ENCODE peak calls at places on chromosomes 12 and 14, in ten cellular contexts. A is H9, L is NB4, H is ascending aorta, U is osteocyte, Z is Calu3, W is stomach, K is HFFc6, O is HCT116, M is heart right ventricle. P is an unnamed sample.

GRCh38 chr14:90812109-90812508 is 4.1 kb downstream of the TTC7B start:
- DNase-seq in A (no peak), L (no peak), H (no peak), U (no peak), Z (no peak), W (no peak), K (no peak), O (no peak), M (no peak), P (no peak)

GRCh38 chr12:60402996-60403395 is 807.2 kb downstream of the SLC16A7 start:
- DNase-seq in A (no peak), L (no peak), H (no peak), U (no peak), Z (no peak), W (no peak), K (no peak), O (no peak), M (no peak), P (no peak)

GRCh38 chr14:39318574-39318973 is 84.9 kb downstream of the MIA2 start:
- DNase-seq in A (no peak), L (no peak), H (no peak), U (no peak), Z (no peak), W (no peak), K (no peak), O (no peak), M (no peak), P (no peak)

GRCh38 chr12:122174155-122174845 is at the start of gene IL31:
- DNase-seq in A (no peak), L (no peak), H (no peak), U (no peak), Z (no peak), W (no peak), K (no peak), O (no peak), M (no peak), P (no peak)

GRCh38 chr14:37048666-37049071 is 123.7 kb downstream of the SLC25A21 start:
- DNase-seq in A (no peak), L (no peak), H (no peak), U (no peak), Z (peak; percentile 8), W (no peak), K (no peak), O (no peak), M (no peak), P (no peak)

GRCh38 chr14:69170848-69171247 is 17.9 kb upstream of the DCAF5 start:
- DNase-seq in A (no peak), L (no peak), H (no peak), U (no peak), Z (no peak), W (no peak), K (peak; percentile 17), O (no peak), M (no peak), P (no peak)

GRCh38 chr12:24605916-24606315 is 343.0 kb downstream of the BCAT1 start:
- DNase-seq in A (no peak), L (no peak), H (no peak), U (no peak), Z (no peak), W (no peak), K (no peak), O (no peak), M (no peak), P (no peak)

GRCh38 chr14:20624495-20625070 is 16.9 kb downstream of the OR6S1 start:
- DNase-seq in A (peak; percentile 85), L (peak; percentile 96), H (no peak), U (no peak), Z (peak; percentile 69), W (peak; percentile 75), K (no peak), O (no peak), M (peak; percentile 41), P (no peak)

GRCh38 chr12:64826234-64826633 is 1.8 kb downstream of the TBC1D30 start:
- DNase-seq in A (peak; percentile 86), L (peak; percentile 65), H (no peak), U (no peak), Z (peak; percentile 55), W (peak; percentile 81), K (no peak), O (no peak), M (peak; percentile 44), P (no peak)

GRCh38 chr12:76117067-76117691 is 32.7 kb upstream of the NAP1L1 start:
- DNase-seq in A (no peak), L (no peak), H (no peak), U (no peak), Z (no peak), W (no peak), K (no peak), O (no peak), M (no peak), P (no peak)

GRCh38 chr14:22849212-22849819 is 12.9 kb downstream of the MMP14 start:
- DNase-seq in A (no peak), L (no peak), H (peak; percentile 59), U (no peak), Z (no peak), W (peak; percentile 38), K (no peak), O (no peak), M (peak; percentile 68), P (peak; percentile 37)

GRCh38 chr12:15729097-15729496 is 60.1 kb downstream of the EPS8 start:
- DNase-seq in A (no peak), L (no peak), H (no peak), U (no peak), Z (no peak), W (no peak), K (no peak), O (no peak), M (no peak), P (no peak)

GRCh38 chr12:15722951-15723350 is 66.2 kb downstream of the EPS8 start:
- DNase-seq in A (no peak), L (no peak), H (no peak), U (no peak), Z (no peak), W (no peak), K (no peak), O (no peak), M (no peak), P (no peak)

GRCh38 chr12:15726029-15726756 is 63.0 kb downstream of the EPS8 start:
- DNase-seq in A (no peak), L (peak; percentile 14), H (no peak), U (no peak), Z (no peak), W (no peak), K (no peak), O (no peak), M (no peak), P (no peak)

GRCh38 chr12:15728118-15728598 is 61.0 kb downstream of the EPS8 start:
- DNase-seq in A (no peak), L (no peak), H (no peak), U (no peak), Z (no peak), W (no peak), K (peak; percentile 90), O (peak; percentile 28), M (no peak), P (no peak)

GRCh38 chr12:15726757-15727112 is 62.5 kb downstream of the EPS8 start:
- DNase-seq in A (no peak), L (no peak), H (no peak), U (no peak), Z (no peak), W (no peak), K (no peak), O (no peak), M (no peak), P (no peak)
- TF ChIP-seq CTCF in A (no peak), L (no peak), H (no peak), U (no peak), Z (no peak), W (no peak), K (no peak), O (no peak), M (no peak), P (no peak)

GRCh38 chr12:14514154-14514842 is 53.4 kb downstream of the PLBD1 start:
- DNase-seq in A (no peak), L (peak; percentile 28), H (no peak), U (no peak), Z (peak; percentile 72), W (peak; percentile 72), K (peak; percentile 11), O (peak; percentile 71), M (no peak), P (no peak)
- TF ChIP-seq CTCF in A (peak; percentile 63), L (peak; percentile 6), H (peak; percentile 6), U (peak; percentile 37), Z (peak; percentile 64), W (peak; percentile 47), K (peak; percentile 46), O (peak; percentile 72), M (peak; percentile 42), P (no peak)

DNA sequence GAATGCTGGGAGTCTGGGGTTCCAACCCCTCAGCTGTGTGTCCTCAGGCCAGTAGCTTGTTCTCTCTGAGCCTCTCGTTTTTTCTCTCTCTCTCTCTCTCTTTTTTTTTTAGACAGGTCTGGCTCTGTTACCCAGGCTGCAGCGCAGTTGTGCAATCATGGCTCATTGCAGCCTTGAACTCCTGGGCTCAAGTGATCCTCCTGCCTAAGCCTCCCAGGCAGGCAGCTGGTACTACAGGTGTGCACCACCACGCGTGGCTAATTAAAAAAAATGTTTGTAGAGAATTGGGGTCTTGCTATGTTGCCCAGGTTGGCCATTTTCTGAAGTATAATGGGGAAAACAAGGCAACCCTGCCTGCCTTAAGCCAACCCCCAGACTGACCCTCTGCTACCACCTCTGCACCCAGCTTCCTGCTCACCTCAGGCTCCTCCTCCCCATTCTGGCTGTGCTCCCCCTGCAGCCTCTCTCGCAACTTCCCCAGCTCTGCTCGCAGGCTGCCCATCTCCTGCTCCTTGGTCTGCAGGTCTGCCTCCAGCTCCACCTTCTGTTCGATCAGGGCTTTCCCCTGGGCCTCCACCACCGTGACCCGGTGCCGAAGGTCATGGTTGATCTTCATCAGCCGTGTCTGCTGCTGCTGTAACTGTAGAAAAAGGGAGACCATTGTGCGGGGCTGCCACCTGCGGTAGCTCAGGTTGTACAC is 35.2 kb downstream of the RILPL1 start:
- DNase-seq in A (peak; percentile 51), L (peak; percentile 50), H (no peak), U (no peak), Z (no peak), W (no peak), K (no peak), O (no peak), M (no peak), P (no peak)
- TF ChIP-seq CTCF in A (no peak), L (peak; percentile 1), H (no peak), U (no peak), Z (no peak), W (no peak), K (no peak), O (no peak), M (no peak), P (no peak)

DNA sequence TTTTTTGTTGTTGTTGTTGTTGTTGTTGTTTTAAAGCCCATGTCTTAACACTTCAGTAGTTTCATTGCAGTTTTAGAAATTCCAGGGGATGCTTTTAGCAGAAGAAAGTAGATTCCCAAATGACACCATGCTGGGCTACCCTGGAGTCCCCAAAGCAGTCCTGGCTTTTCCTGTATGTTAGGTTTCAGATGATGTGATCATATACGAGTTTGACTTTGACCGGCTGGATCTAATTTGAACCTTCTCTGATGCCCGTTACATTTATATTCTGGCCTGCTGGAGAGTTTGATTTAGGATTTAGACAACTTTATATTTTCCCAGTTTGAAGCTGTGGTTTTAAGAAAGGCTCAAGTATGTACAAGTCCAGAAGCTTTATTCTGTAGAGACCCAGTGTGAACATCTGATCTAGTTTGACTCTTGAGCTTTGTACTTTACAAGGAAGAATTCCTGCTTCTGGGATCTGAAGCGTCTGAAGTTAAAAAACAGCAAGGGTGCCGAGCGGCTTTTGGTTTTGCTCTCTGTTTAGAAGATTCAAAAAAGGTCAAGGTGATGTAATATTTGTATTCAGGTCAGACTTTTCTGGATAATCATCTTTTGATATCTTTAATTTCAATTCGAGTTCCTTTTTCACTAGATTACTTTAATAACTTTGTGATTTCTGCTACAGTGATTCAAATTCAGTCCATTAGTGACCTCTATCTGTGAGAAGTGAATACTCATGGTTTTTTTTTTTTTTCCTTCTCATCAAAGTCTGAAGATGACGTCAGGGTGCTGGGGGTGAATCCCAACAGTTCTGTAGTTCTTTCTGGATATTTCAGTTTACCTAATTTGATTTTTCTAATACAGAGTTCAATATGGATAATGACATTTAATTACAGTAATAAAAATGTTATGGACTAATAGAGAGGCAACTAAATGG is 6.2 kb downstream of the FLRT2 start:
- DNase-seq in A (no peak), L (peak; percentile 7), H (no peak), U (no peak), Z (no peak), W (no peak), K (peak; percentile 35), O (no peak), M (no peak), P (no peak)
- TF ChIP-seq CTCF in A (peak; percentile 49), L (no peak), H (no peak), U (peak; percentile 63), Z (no peak), W (no peak), K (peak; percentile 77), O (no peak), M (peak; percentile 51), P (no peak)

P was measured in omental fat pad.